ENCODE peak calls at places on chromosome 10, in seven cellular contexts. X, L, R, B, Y, V and F are unnamed samples.
A peak's percentile ranks its signal among the peaks of the same experiment; 100 is the strongest.

GRCh38 chr10:47019546-47019945 is 108.3 kb downstream of the PTPN20 start:
- DNase-seq in X (no peak), L (no peak), R (peak; percentile 2), B (no peak), Y (no peak), V (no peak), F (no peak)

GRCh38 chr10:34565934-34566333 is 249.2 kb downstream of the PARD3 start:
- DNase-seq in X (no peak), L (peak; percentile 30), R (no peak), B (no peak), Y (no peak), V (no peak), F (no peak)

GRCh38 chr10:106740-107139 is 28.5 kb upstream of the ZMYND11 start:
- DNase-seq in X (no peak), L (no peak), R (no peak), B (no peak), Y (no peak), V (no peak), F (no peak)

GRCh38 chr10:100043796-100044195 is 34.0 kb upstream of the DNMBP start:
- DNase-seq in X (peak; percentile 58), L (no peak), R (peak; percentile 16), B (no peak), Y (peak; percentile 58), V (no peak), F (peak; percentile 12)

GRCh38 chr10:30006410-30006809 is 53.0 kb downstream of the JCAD start:
- DNase-seq in X (no peak), L (no peak), R (no peak), B (no peak), Y (no peak), V (no peak), F (no peak)

GRCh38 chr10:98411768-98412167 is 3.2 kb downstream of the PYROXD2 start:
- DNase-seq in X (no peak), L (no peak), R (no peak), B (no peak), Y (no peak), V (no peak), F (no peak)

GRCh38 chr10:117449636-117450035 is 74.4 kb upstream of the PDZD8 start:
- DNase-seq in X (no peak), L (peak; percentile 40), R (no peak), B (peak; percentile 28), Y (no peak), V (peak; percentile 59), F (peak; percentile 22)

GRCh38 chr10:96357038-96357620 is 1.7 kb downstream of the OPALIN start:
- DNase-seq in X (no peak), L (no peak), R (no peak), B (no peak), Y (no peak), V (no peak), F (no peak)

GRCh38 chr10:116683061-116683601 is 59.2 kb downstream of the HSPA12A start:
- DNase-seq in X (no peak), L (no peak), R (no peak), B (no peak), Y (no peak), V (no peak), F (peak; percentile 43)

GRCh38 chr10:104328916-104329710 is 9.2 kb downstream of the ITPRIP start:
- DNase-seq in X (peak; percentile 75), L (peak; percentile 58), R (peak; percentile 79), B (no peak), Y (peak; percentile 77), V (peak; percentile 94), F (no peak)

GRCh38 chr10:26739087-26739631 is 41.7 kb downstream of the PDSS1 start:
- DNase-seq in X (no peak), L (no peak), R (no peak), B (no peak), Y (no peak), V (no peak), F (no peak)

GRCh38 chr10:93968452-93969044 is 25.2 kb upstream of the PLCE1 start:
- DNase-seq in X (peak; percentile 64), L (no peak), R (no peak), B (no peak), Y (peak; percentile 47), V (no peak), F (no peak)

GRCh38 chr10:127029061-127029460 is 123.8 kb downstream of the DOCK1 start:
- DNase-seq in X (no peak), L (no peak), R (no peak), B (no peak), Y (no peak), V (no peak), F (no peak)

GRCh38 chr10:35386594-35387174 is 50.4 kb downstream of the CCNY start:
- DNase-seq in X (peak; percentile 66), L (no peak), R (no peak), B (peak; percentile 53), Y (peak; percentile 75), V (no peak), F (no peak)

GRCh38 chr10:70565556-70566514 is 36.7 kb downstream of the PRF1 start:
- DNase-seq in X (no peak), L (no peak), R (no peak), B (no peak), Y (no peak), V (peak; percentile 34), F (no peak)
- H3K4me1 ChIP-seq in X (peaks cover 7% of the 10 kb centered on the region), L (no peaks in the 10 kb centered on the region), R (no peaks in the 10 kb centered on the region), B (peaks cover 17% of the 10 kb centered on the region), Y (peaks cover 26% of the 10 kb centered on the region), V (no peaks in the 10 kb centered on the region), F (no peaks in the 10 kb centered on the region)

DNA sequence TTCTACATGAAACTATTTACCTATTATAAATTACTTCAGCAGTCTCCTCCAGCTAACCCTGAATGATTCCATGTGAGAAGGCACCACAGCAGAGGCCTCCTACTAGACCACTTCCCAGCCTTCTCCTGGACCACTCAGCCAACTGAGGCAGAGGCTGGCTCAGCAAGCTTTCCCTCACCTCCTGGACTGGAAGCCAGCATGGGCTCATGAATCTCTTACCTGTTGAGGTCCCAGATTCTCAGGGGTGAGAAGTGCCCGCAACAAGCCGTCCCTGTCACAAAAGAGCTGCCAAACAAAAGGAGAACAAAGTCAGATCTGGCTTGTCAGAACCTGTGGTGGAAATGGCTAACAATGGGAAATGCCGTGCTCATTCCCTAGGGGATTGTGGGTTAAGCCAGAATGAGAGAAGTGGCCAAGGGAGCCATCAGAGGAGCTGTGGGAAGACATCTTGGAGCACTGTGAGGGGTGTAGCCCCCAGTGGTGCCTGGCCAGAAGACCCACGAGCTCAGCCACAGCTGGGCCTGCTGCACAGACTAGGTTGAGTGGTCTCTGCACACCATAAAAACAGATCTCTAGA is 36.5 kb downstream of the DPCD start:
- DNase-seq in X (no peak), L (no peak), R (no peak), B (no peak), Y (no peak), V (no peak), F (no peak)
- H3K4me1 ChIP-seq in X (no peaks in the 10 kb centered on the region), L (no peaks in the 10 kb centered on the region), R (no peaks in the 10 kb centered on the region), B (no peaks in the 10 kb centered on the region), Y (peaks cover 3% of the 10 kb centered on the region), V (peaks cover 9% of the 10 kb centered on the region), F (no peaks in the 10 kb centered on the region)

GRCh38 chr10:61173450-61173849 is 229.5 kb upstream of the RHOBTB1 start:
- DNase-seq in X (no peak), L (no peak), R (no peak), B (no peak), Y (no peak), V (no peak), F (no peak)

GRCh38 chr10:61179734-61180133 is 235.7 kb upstream of the RHOBTB1 start:
- DNase-seq in X (no peak), L (no peak), R (no peak), B (no peak), Y (no peak), V (no peak), F (no peak)

GRCh38 chr10:61172182-61172926 is 228.4 kb upstream of the RHOBTB1 start:
- DNase-seq in X (no peak), L (no peak), R (no peak), B (no peak), Y (no peak), V (peak; percentile 8), F (no peak)

GRCh38 chr10:61176428-61176827 is 232.4 kb upstream of the RHOBTB1 start:
- DNase-seq in X (no peak), L (no peak), R (no peak), B (no peak), Y (no peak), V (no peak), F (no peak)

DNA sequence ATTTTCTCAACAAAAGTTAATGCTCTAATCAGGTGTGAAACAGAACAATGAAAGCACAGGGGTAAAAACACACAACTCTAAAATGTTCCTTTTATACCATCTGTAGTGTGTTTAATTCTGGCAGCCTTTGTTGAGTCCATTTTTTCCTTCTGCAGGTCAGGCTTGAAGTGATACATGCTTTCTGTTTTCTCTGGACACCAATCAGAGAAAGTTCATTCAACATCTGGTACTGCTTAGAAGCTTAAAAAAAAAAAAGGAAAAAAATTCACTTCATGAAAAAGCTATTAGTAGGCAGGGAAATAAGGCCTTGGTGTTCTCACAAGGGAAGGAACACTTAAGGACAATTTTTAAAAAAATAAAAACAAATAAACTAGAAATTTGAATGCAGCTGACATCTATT is 231.3 kb upstream of the RHOBTB1 start:
- DNase-seq in X (no peak), L (no peak), R (no peak), B (no peak), Y (no peak), V (no peak), F (no peak)
- H3K4me1 ChIP-seq in X (no peaks in the 10 kb centered on the region), L (no peaks in the 10 kb centered on the region), R (no peaks in the 10 kb centered on the region), B (peaks cover 18% of the 10 kb centered on the region), Y (peaks cover 25% of the 10 kb centered on the region), V (no peaks in the 10 kb centered on the region), F (no peaks in the 10 kb centered on the region)

GRCh38 chr10:72081210-72081609 is 7.1 kb downstream of the SPOCK2 start:
- DNase-seq in X (no peak), L (no peak), R (no peak), B (no peak), Y (no peak), V (peak; percentile 27), F (no peak)

GRCh38 chr10:72085166-72085565 is 3.2 kb downstream of the SPOCK2 start:
- DNase-seq in X (no peak), L (no peak), R (no peak), B (no peak), Y (no peak), V (no peak), F (no peak)

GRCh38 chr10:72081772-72082590 is 6.4 kb downstream of the SPOCK2 start:
- DNase-seq in X (no peak), L (no peak), R (peak; percentile 36), B (peak; percentile 81), Y (no peak), V (peak; percentile 54), F (peak; percentile 58)

GRCh38 chr10:72084094-72084459 is 4.3 kb downstream of the SPOCK2 start:
- DNase-seq in X (no peak), L (no peak), R (no peak), B (peak; percentile 63), Y (no peak), V (peak; percentile 41), F (no peak)

DNA sequence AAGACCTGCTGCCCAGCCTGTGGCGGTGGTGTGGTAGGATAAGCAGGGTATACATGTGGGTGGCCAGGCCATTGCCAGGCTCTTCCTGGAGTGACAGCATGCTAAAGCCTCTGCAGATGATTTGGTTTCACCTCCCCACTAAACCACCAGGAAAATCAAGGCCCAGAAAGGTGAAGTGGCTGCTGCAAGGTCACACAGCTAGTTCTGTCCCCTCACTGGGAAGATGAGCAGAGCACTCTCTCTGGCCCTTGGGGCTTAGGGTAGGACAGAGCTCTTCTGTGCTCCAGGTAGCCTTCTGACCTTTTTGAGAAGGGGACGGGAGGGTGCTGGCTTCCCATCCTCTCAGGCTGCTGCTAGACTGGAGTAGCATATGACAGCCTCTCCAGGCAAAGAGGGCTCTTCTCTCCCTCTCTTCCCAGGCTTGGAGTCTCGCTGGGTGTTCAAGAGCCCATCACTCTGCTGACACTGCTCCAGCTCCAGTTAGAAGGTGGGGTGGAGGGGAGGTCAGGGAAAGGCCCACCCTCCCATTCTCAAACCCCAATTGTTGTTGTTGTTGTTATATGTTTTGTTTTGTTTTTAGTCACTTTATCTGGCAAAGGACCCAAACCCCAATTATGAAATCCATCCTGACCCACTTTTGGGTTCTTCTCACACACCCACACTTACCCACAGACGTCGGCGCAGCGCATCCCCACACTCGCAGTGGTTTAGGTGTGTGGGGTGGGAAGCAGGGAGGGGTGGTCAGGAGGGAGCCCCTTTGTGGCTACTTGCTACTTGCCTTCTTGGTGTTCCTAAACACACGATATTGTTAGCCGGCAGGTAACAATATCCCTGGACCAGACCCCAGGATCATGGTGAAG is 4.9 kb downstream of the SPOCK2 start:
- DNase-seq in X (no peak), L (no peak), R (no peak), B (no peak), Y (no peak), V (peak; percentile 36), F (no peak)
- H3K4me1 ChIP-seq in X (peaks cover 10% of the 10 kb centered on the region), L (peaks cover 7% of the 10 kb centered on the region), R (peaks cover 7% of the 10 kb centered on the region), B (peaks cover 38% of the 10 kb centered on the region), Y (peaks cover 7% of the 10 kb centered on the region), V (peaks cover 3% of the 10 kb centered on the region), F (no peaks in the 10 kb centered on the region)